ENCODE peak calls at places on chromosomes 5 and 9, in nine cellular contexts. B is PC-3; R is stimulated activated CD4-positive, alpha-beta T cell treated with anti-CD3 and anti-CD28 coated beads, Interleukin-15, amount 100 ng/mL, for 1 hour; W is activated effector memory CD4-positive, alpha-beta T cell treated with Interleukin-2 at 50 U/mL for 16 hours; U is iris pigment epithelial cell; V is left ventricle myocardium inferior; O is CD8-positive, alpha-beta memory T cell; K is mesendoderm; M is fibroblast of lung. C is an unnamed sample.

GRCh38 chr5:168740055-168740820 is 161.1 kb upstream of the PANK3 start:
- DNase-seq in W (no peak), R (no peak), B (no peak), U (no peak), O (no peak), V (no peak), M (no peak), K (no peak), C (no peak)

GRCh38 chr5:171580506-171581265 is 161.2 kb downstream of the FGF18 start:
- DNase-seq in M (peak), U (peak), K (no peak), V (no peak), R (no peak), O (no peak), W (no peak), B (no peak), C (no peak)

GRCh38 chr5:67910599-67910998 is 305.0 kb upstream of the PIK3R1 start:
- DNase-seq in R (no peak), V (no peak), W (no peak), B (no peak), K (no peak), U (no peak), O (no peak), M (no peak), C (no peak)

GRCh38 chr9:126093771-126094170 is 232.9 kb upstream of the MVB12B start:
- DNase-seq in K (no peak), O (no peak), U (no peak), B (no peak), R (no peak), M (no peak), W (no peak), V (no peak), C (no peak)

GRCh38 chr5:14720236-14720923 is 55.9 kb downstream of the OTULIN start:
- DNase-seq in V (no peak), O (no peak), W (no peak), R (no peak), B (peak), U (peak), M (peak), K (peak), C (no peak)

GRCh38 chr9:91992636-91993035 is 42.6 kb upstream of the ROR2 start:
- DNase-seq in R (no peak), V (no peak), W (no peak), U (peak), K (peak), M (peak), B (no peak), O (no peak), C (no peak)

GRCh38 chr5:93598141-93598996 is 15.3 kb downstream of the NR2F1 start:
- DNase-seq in R (no peak), B (no peak), O (no peak), K (no peak), W (no peak), U (peak), M (peak), V (no peak), C (no peak)

GRCh38 chr5:138580777-138581176 is 5.6 kb upstream of the HSPA9 start:
- DNase-seq in M (no peak), R (no peak), K (no peak), U (no peak), V (no peak), O (no peak), W (no peak), B (no peak), C (no peak)

GRCh38 chr5:112160652-112161391 is 258.3 kb downstream of the EPB41L4A start:
- DNase-seq in W (peak), B (peak), V (peak), M (peak), U (peak), O (peak), R (peak), K (peak), C (peak)

GRCh38 chr9:24045150-24045549 is 219.1 kb upstream of the ELAVL2 start:
- DNase-seq in M (no peak), O (no peak), U (no peak), R (no peak), W (no peak), K (no peak), B (no peak), V (no peak), C (no peak)

GRCh38 chr9:110133608-110134214 is 74.2 kb downstream of the C9orf152 start:
- DNase-seq in U (peak), R (no peak), V (no peak), O (no peak), M (peak), K (no peak), B (peak), W (no peak), C (no peak)

GRCh38 chr9:126665696-126666035 is 51.9 kb downstream of the LMX1B start:
- DNase-seq in M (no peak), K (no peak), W (no peak), B (no peak), V (no peak), U (no peak), O (no peak), R (no peak), C (no peak)

GRCh38 chr9:86945868-86946711 is 1.2 kb downstream of the GAS1 start:
- DNase-seq in U (peak), B (peak), V (peak), W (peak), R (peak), K (peak), O (peak), M (peak), C (peak)

GRCh38 chr5:553874-554273 is 29.6 kb upstream of the SLC9A3 start:
- DNase-seq in R (no peak), K (peak), V (no peak), B (peak), O (no peak), U (no peak), W (no peak), M (peak), C (no peak)

GRCh38 chr5:59709346-59709821 is 184.1 kb downstream of the PDE4D start:
- DNase-seq in U (no peak), M (no peak), K (peak), V (no peak), R (no peak), B (no peak), W (no peak), O (no peak), C (no peak)

GRCh38 chr5:51433052-51433710 is 49.9 kb downstream of the ISL1 start:
- DNase-seq in U (no peak), M (no peak), O (no peak), W (no peak), V (no peak), B (peak), K (no peak), R (no peak), C (no peak)

GRCh38 chr5:29994519-29994918 is 1199.0 kb upstream of the CDH6 start:
- DNase-seq in W (no peak), V (no peak), B (no peak), K (no peak), U (no peak), R (no peak), M (no peak), O (no peak), C (no peak)

GRCh38 chr5:119268387-119269060 is 87.3 kb upstream of the TNFAIP8 start:
- DNase-seq in O (peak), U (peak), M (peak), K (peak), B (peak), R (peak), V (peak), W (peak), C (peak)

GRCh38 chr9:87615547-87616148 is 110.3 kb upstream of the CTSL start:
- DNase-seq in V (no peak), R (no peak), O (no peak), M (no peak), W (no peak), K (peak), U (peak), B (no peak), C (no peak)

GRCh38 chr9:20618361-20618799 is 3.9 kb downstream of the MLLT3 start:
- DNase-seq in U (peak), M (peak), V (no peak), B (peak), O (no peak), R (no peak), K (no peak), W (no peak), C (no peak)